ENCODE peak calls at places on chromosomes 11 and 22, in ten cellular contexts. Q, X, V, W, U, J, R, T, B and F are unnamed samples.

GRCh38 chr22:40654522-40655167 is 18.1 kb upstream of the MRTFA start:
- DNase-seq in Q (no peak), X (no peak), V (no peak), W (no peak), U (peak), J (no peak), R (peak), T (no peak), B (no peak), F (no peak)

GRCh38 chr11:11620966-11621880 is 582 bp downstream of the GALNT18 start:
- DNase-seq in Q (peak), X (peak), V (peak), W (no peak), U (peak), J (no peak), R (peak), T (no peak), B (no peak), F (no peak)

GRCh38 chr11:3614742-3615171 is 27.0 kb downstream of the ART5 start:
- DNase-seq in Q (no peak), X (peak), V (peak), W (no peak), U (no peak), J (no peak), R (no peak), T (peak), B (no peak), F (peak)

GRCh38 chr22:48750282-48750681 is 1077.4 kb downstream of the BRD1 start:
- DNase-seq in Q (no peak), X (no peak), V (peak), W (no peak), U (no peak), J (no peak), R (no peak), T (no peak), B (no peak), F (no peak)

GRCh38 chr11:126611438-126611837 is 256.0 kb downstream of the ST3GAL4 start:
- DNase-seq in Q (no peak), X (no peak), V (no peak), W (no peak), U (no peak), J (no peak), R (no peak), T (no peak), B (no peak), F (no peak)

GRCh38 chr22:19635644-19636043 is 78.7 kb upstream of the SEPTIN5 start:
- DNase-seq in Q (no peak), X (no peak), V (no peak), W (no peak), U (no peak), J (no peak), R (no peak), T (no peak), B (no peak), F (no peak)

GRCh38 chr11:85821636-85822035 is 10.7 kb upstream of the SYTL2 start:
- DNase-seq in Q (no peak), X (peak), V (no peak), W (no peak), U (no peak), J (no peak), R (no peak), T (no peak), B (no peak), F (no peak)

GRCh38 chr22:49489821-49490220 is 337.9 kb downstream of the BRD1 start:
- DNase-seq in Q (no peak), X (no peak), V (no peak), W (no peak), U (no peak), J (no peak), R (no peak), T (no peak), B (no peak), F (peak)

GRCh38 chr11:121929581-121929980 is 186.4 kb downstream of the BLID start:
- DNase-seq in Q (no peak), X (no peak), V (no peak), W (no peak), U (peak), J (no peak), R (peak), T (no peak), B (no peak), F (no peak)

GRCh38 chr11:78929092-78929905 is 354.6 kb upstream of the NARS2 start:
- DNase-seq in Q (no peak), X (no peak), V (no peak), W (no peak), U (no peak), J (no peak), R (no peak), T (no peak), B (no peak), F (no peak)

GRCh38 chr22:38056969-38057841 is at the start of gene PICK1:
- DNase-seq in Q (peak), X (peak), V (peak), W (peak), U (peak), J (peak), R (peak), T (peak), B (peak), F (peak)

GRCh38 chr11:7597620-7598019 is 75.7 kb downstream of the CYB5R2 start:
- DNase-seq in Q (no peak), X (no peak), V (no peak), W (no peak), U (no peak), J (no peak), R (no peak), T (no peak), B (no peak), F (no peak)

GRCh38 chr11:61635304-61635703 is 44.9 kb upstream of the DAGLA start:
- DNase-seq in Q (no peak), X (no peak), V (no peak), W (no peak), U (no peak), J (no peak), R (no peak), T (no peak), B (no peak), F (no peak)

GRCh38 chr22:22185844-22186499 is 58.6 kb upstream of the VPREB1 start:
- DNase-seq in Q (no peak), X (no peak), V (no peak), W (no peak), U (no peak), J (no peak), R (no peak), T (no peak), B (no peak), F (no peak)

GRCh38 chr11:131591051-131591461 is 220.6 kb downstream of the NTM start:
- DNase-seq in Q (no peak), X (no peak), V (no peak), W (no peak), U (no peak), J (no peak), R (no peak), T (no peak), B (no peak), F (no peak)

GRCh38 chr11:34174411-34175041 is 69.1 kb downstream of the NAT10 start:
- DNase-seq in Q (peak), X (peak), V (peak), W (no peak), U (peak), J (peak), R (peak), T (peak), B (peak), F (peak)

GRCh38 chr11:105790021-105790420 is 180.1 kb downstream of the GRIA4 start:
- DNase-seq in Q (no peak), X (no peak), V (no peak), W (no peak), U (no peak), J (no peak), R (no peak), T (no peak), B (no peak), F (no peak)